ENCODE peak calls at places on chromosomes 2 and 18, in eight cellular contexts. One of them, this sample, is unnamed.
A peak's percentile ranks its signal among the peaks of the same experiment; 100 is the strongest.

GRCh38 chr2:10519067-10519740 is 71.1 kb upstream of the ODC1 start:
- DNase-seq in esophagus squamous epithelium: no peak
- DNase-seq in prostate gland: no peak
- DNase-seq in breast epithelium: no peak
- DNase-seq in sigmoid colon: peak; percentile 46
- DNase-seq in tibial nerve: no peak
- DNase-seq in HCT116: no peak
- DNase-seq in ovary: no peak
- DNase-seq in this sample: no peak

GRCh38 chr2:162072976-162073775 is 839 bp downstream of the DPP4 start:
- DNase-seq in sigmoid colon: peak; percentile 66
- DNase-seq in prostate gland: peak; percentile 11
- DNase-seq in esophagus squamous epithelium: no peak
- DNase-seq in tibial nerve: no peak
- DNase-seq in breast epithelium: no peak
- DNase-seq in ovary: peak; percentile 17
- DNase-seq in HCT116: no peak
- DNase-seq in this sample: no peak

GRCh38 chr2:161265874-161266273 is 42.4 kb upstream of the PSMD14 start:
- DNase-seq in tibial nerve: no peak
- DNase-seq in ovary: no peak
- DNase-seq in esophagus squamous epithelium: no peak
- DNase-seq in prostate gland: no peak
- DNase-seq in breast epithelium: no peak
- DNase-seq in HCT116: no peak
- DNase-seq in sigmoid colon: no peak
- DNase-seq in this sample: no peak

GRCh38 chr18:45664824-45665763 is 49.8 kb downstream of the SLC14A2 start:
- DNase-seq in sigmoid colon: no peak
- DNase-seq in tibial nerve: peak; percentile 47
- DNase-seq in HCT116: peak; percentile 37
- DNase-seq in breast epithelium: peak; percentile 31
- DNase-seq in ovary: peak; percentile 24
- DNase-seq in prostate gland: peak; percentile 47
- DNase-seq in esophagus squamous epithelium: peak; percentile 6
- DNase-seq in this sample: peak; percentile 53

GRCh38 chr2:104794416-104794815 is 59.5 kb upstream of the POU3F3 start:
- DNase-seq in HCT116: no peak
- DNase-seq in esophagus squamous epithelium: no peak
- DNase-seq in breast epithelium: no peak
- DNase-seq in ovary: no peak
- DNase-seq in tibial nerve: no peak
- DNase-seq in sigmoid colon: no peak
- DNase-seq in prostate gland: no peak
- DNase-seq in this sample: no peak

GRCh38 chr18:76670564-76671288 is 151.6 kb upstream of the ZNF236 start:
- DNase-seq in esophagus squamous epithelium: no peak
- DNase-seq in ovary: peak; percentile 64
- DNase-seq in HCT116: no peak
- DNase-seq in sigmoid colon: peak; percentile 73
- DNase-seq in tibial nerve: peak; percentile 27
- DNase-seq in prostate gland: no peak
- DNase-seq in breast epithelium: no peak
- DNase-seq in this sample: no peak

GRCh38 chr2:28231110-28231621 is 161.5 kb upstream of the FOSL2 start:
- DNase-seq in ovary: no peak
- DNase-seq in sigmoid colon: no peak
- DNase-seq in HCT116: no peak
- DNase-seq in tibial nerve: no peak
- DNase-seq in breast epithelium: no peak
- DNase-seq in prostate gland: no peak
- DNase-seq in esophagus squamous epithelium: no peak
- DNase-seq in this sample: no peak

GRCh38 chr2:195842932-195843331 is 185.9 kb downstream of the SLC39A10 start:
- DNase-seq in breast epithelium: no peak
- DNase-seq in prostate gland: no peak
- DNase-seq in esophagus squamous epithelium: no peak
- DNase-seq in ovary: no peak
- DNase-seq in tibial nerve: no peak
- DNase-seq in sigmoid colon: no peak
- DNase-seq in HCT116: no peak
- DNase-seq in this sample: no peak

GRCh38 chr2:126643431-126643830 is 12.5 kb upstream of the GYPC start:
- DNase-seq in prostate gland: no peak
- DNase-seq in ovary: no peak
- DNase-seq in HCT116: no peak
- DNase-seq in tibial nerve: no peak
- DNase-seq in breast epithelium: no peak
- DNase-seq in sigmoid colon: no peak
- DNase-seq in esophagus squamous epithelium: no peak
- DNase-seq in this sample: no peak

GRCh38 chr2:126643972-126644371 is 12.0 kb upstream of the GYPC start:
- DNase-seq in tibial nerve: no peak
- DNase-seq in ovary: no peak
- DNase-seq in prostate gland: no peak
- DNase-seq in sigmoid colon: no peak
- DNase-seq in breast epithelium: no peak
- DNase-seq in HCT116: no peak
- DNase-seq in esophagus squamous epithelium: no peak
- DNase-seq in this sample: no peak

GRCh38 chr2:126645211-126645618 is 10.7 kb upstream of the GYPC start:
- DNase-seq in esophagus squamous epithelium: no peak
- DNase-seq in tibial nerve: no peak
- DNase-seq in prostate gland: no peak
- DNase-seq in breast epithelium: no peak
- DNase-seq in sigmoid colon: no peak
- DNase-seq in HCT116: no peak
- DNase-seq in ovary: no peak
- DNase-seq in this sample: no peak

GRCh38 chr2:126642031-126642430 is 13.9 kb upstream of the GYPC start:
- DNase-seq in ovary: no peak
- DNase-seq in HCT116: no peak
- DNase-seq in sigmoid colon: no peak
- DNase-seq in prostate gland: no peak
- DNase-seq in esophagus squamous epithelium: no peak
- DNase-seq in tibial nerve: no peak
- DNase-seq in breast epithelium: no peak
- DNase-seq in this sample: no peak

DNA sequence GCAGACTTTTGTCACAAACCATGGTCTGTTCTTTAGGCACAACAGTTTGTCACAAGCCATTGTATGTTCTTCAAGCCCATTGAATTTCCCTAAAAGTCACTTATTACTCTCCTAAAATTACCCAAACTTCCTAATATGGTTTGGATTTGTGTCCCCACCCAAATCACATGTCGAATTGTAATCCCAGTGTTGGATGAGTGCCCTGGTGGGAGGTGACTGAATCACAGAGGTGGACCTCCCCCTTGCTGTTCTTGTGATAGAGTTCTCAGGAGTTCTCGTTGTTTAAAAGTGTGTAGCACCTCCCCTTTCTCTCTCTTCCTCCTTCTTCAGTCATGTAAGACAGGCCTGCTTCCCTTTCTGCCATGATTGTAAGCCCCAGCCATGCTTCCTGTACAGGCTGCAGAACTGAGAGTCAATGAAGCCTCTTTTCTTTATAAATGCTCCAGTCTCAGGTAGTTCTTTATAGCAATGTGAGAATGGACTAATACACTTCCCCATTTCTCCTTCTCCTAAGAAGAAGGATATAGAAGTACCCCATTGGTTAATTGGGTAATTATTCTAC is 11.2 kb upstream of the GYPC start:
- DNase-seq in prostate gland: no peak
- DNase-seq in HCT116: no peak
- DNase-seq in ovary: no peak
- DNase-seq in sigmoid colon: no peak
- DNase-seq in tibial nerve: no peak
- DNase-seq in esophagus squamous epithelium: no peak
- DNase-seq in breast epithelium: no peak
- DNase-seq in this sample: no peak
- TF ChIP-seq POLR2A in prostate gland: no peak
- TF ChIP-seq POLR2A in HCT116: no peak
- TF ChIP-seq POLR2A in ovary: no peak
- TF ChIP-seq POLR2A in sigmoid colon: no peak
- TF ChIP-seq POLR2A in tibial nerve: no peak
- TF ChIP-seq POLR2A in esophagus squamous epithelium: no peak
- TF ChIP-seq POLR2A in breast epithelium: no peak
- TF ChIP-seq POLR2A in this sample: no peak

DNA sequence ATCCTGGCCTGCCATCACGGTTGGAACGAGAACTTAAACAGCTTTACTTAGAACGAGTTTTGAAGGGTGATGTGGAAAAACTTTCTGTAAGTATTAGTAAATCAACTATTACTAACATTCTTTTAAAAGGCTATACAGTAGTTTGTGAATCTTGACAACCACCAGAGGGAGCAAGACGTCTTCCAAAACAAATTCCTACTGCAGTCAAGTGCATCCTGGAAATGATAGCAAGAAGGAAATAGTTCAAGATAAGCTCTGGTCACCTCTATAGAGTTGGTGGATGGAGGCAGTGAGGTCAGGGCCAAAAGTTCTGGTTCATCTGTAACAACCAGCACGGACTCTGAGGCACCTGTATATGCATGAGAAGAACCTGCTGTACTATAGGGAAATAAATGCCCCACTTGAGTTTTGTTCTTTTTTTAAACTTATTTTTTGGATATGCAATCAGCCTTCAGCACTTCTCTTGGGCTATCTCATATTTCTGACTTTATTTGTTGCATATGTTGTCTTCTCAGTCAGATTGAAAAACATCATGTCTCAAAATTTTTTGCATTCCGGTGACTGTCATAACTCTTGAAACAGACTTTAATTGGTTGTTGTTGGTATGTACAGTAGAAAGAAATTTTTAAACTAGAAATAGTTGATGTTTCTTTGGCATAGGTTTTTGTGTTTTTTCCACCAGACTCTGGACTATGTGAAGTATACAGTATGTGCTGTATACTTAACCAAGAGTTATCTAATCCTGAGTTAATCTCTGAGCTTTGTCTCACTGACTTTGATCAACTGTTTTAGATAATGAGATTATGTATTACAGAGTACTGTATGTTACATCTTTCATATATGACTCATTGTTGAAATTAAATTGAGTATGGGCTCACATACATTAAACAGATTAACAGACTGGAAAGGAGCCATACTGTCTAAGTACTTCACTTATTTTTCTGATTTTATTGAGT is 37.7 kb downstream of the ACTR2 start:
- DNase-seq in tibial nerve: no peak
- DNase-seq in ovary: no peak
- DNase-seq in breast epithelium: no peak
- DNase-seq in sigmoid colon: no peak
- DNase-seq in prostate gland: peak; percentile 66
- DNase-seq in HCT116: peak; percentile 78
- DNase-seq in esophagus squamous epithelium: no peak
- DNase-seq in this sample: no peak
- TF ChIP-seq POLR2A in tibial nerve: no peak
- TF ChIP-seq POLR2A in ovary: no peak
- TF ChIP-seq POLR2A in breast epithelium: no peak
- TF ChIP-seq POLR2A in sigmoid colon: no peak
- TF ChIP-seq POLR2A in prostate gland: no peak
- TF ChIP-seq POLR2A in HCT116: no peak
- TF ChIP-seq POLR2A in esophagus squamous epithelium: no peak
- TF ChIP-seq POLR2A in this sample: no peak

GRCh38 chr2:55420901-55421300 is 1.2 kb upstream of the CCDC88A start:
- DNase-seq in ovary: no peak
- DNase-seq in tibial nerve: no peak
- DNase-seq in breast epithelium: no peak
- DNase-seq in sigmoid colon: no peak
- DNase-seq in esophagus squamous epithelium: no peak
- DNase-seq in prostate gland: no peak
- DNase-seq in HCT116: no peak
- DNase-seq in this sample: no peak

GRCh38 chr2:55420244-55420713 is 623 bp upstream of the CCDC88A start:
- DNase-seq in breast epithelium: no peak
- DNase-seq in HCT116: no peak
- DNase-seq in ovary: no peak
- DNase-seq in prostate gland: no peak
- DNase-seq in tibial nerve: no peak
- DNase-seq in esophagus squamous epithelium: no peak
- DNase-seq in sigmoid colon: no peak
- DNase-seq in this sample: no peak

GRCh38 chr2:55418512-55419235 is 982 bp downstream of the CCDC88A start:
- DNase-seq in breast epithelium: no peak
- DNase-seq in sigmoid colon: no peak
- DNase-seq in prostate gland: no peak
- DNase-seq in tibial nerve: no peak
- DNase-seq in esophagus squamous epithelium: no peak
- DNase-seq in ovary: no peak
- DNase-seq in HCT116: no peak
- DNase-seq in this sample: no peak

GRCh38 chr2:55419236-55419513 is 481 bp downstream of the CCDC88A start:
- DNase-seq in ovary: no peak
- DNase-seq in tibial nerve: no peak
- DNase-seq in breast epithelium: no peak
- DNase-seq in HCT116: no peak
- DNase-seq in prostate gland: peak; percentile 12
- DNase-seq in esophagus squamous epithelium: no peak
- DNase-seq in sigmoid colon: no peak
- DNase-seq in this sample: no peak

GRCh38 chr2:55419514-55420243 is at the start of gene CCDC88A:
- DNase-seq in prostate gland: peak; percentile 90
- DNase-seq in HCT116: peak; percentile 91
- DNase-seq in breast epithelium: peak; percentile 89
- DNase-seq in sigmoid colon: peak; percentile 98
- DNase-seq in ovary: peak; percentile 97
- DNase-seq in tibial nerve: peak; percentile 89
- DNase-seq in esophagus squamous epithelium: peak; percentile 69
- DNase-seq in this sample: peak; percentile 69
- TF ChIP-seq POLR2A in prostate gland: no peak
- TF ChIP-seq POLR2A in HCT116: peak; percentile 89
- TF ChIP-seq POLR2A in breast epithelium: peak; percentile 51
- TF ChIP-seq POLR2A in sigmoid colon: peak; percentile 52
- TF ChIP-seq POLR2A in ovary: peak; percentile 63
- TF ChIP-seq POLR2A in tibial nerve: peak; percentile 78
- TF ChIP-seq POLR2A in esophagus squamous epithelium: peak; percentile 88
- TF ChIP-seq POLR2A in this sample: peak; percentile 52

DNA sequence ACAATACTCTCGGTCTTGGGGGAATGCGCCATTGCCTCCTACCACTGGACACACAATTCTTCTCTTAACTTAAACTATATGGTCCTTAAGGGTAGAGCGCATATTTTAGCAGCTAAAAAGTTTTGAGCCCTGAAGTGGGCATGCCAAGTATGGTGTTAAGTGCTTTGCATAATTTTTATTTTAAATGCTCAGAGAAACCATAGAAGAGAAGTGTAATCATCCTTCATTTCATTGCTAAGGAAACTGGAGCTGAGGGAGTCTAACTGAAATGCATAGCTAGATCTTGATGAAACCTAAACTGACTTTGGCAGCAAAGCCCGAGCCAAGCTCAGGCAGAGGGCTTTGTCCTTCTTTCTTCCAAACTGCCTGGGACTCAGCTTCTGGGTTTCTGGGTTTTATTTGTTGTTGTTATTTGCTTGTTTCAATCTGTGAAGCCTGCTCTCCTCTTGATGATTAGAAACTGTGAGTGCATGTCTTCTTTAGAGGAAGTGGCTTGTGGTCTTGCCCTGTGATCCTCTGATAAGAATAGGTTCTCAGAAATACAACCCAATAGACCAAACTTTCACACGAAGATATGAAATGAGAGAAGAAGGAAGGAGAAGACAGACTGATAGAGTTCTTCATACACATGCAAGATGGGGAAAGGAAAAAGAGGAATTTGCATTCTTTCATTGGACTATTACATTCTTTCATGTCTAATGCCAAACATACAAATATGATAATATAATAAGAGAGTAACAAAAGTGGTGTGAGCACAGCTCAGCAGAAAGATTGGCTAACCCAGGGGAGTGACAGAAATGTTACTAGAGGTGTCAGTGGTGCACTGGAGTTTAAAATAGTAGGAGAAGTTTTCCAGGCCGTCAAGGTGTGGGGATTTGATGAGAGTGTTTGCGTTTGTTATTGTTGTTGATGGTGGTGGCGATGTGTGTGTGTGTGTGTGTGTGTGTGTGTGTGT is 7.5 kb upstream of the RNF144A start:
- DNase-seq in ovary: no peak
- DNase-seq in breast epithelium: no peak
- DNase-seq in sigmoid colon: no peak
- DNase-seq in tibial nerve: no peak
- DNase-seq in prostate gland: no peak
- DNase-seq in HCT116: no peak
- DNase-seq in esophagus squamous epithelium: no peak
- DNase-seq in this sample: no peak
- TF ChIP-seq POLR2A in ovary: no peak
- TF ChIP-seq POLR2A in breast epithelium: no peak
- TF ChIP-seq POLR2A in sigmoid colon: no peak
- TF ChIP-seq POLR2A in tibial nerve: no peak
- TF ChIP-seq POLR2A in prostate gland: no peak
- TF ChIP-seq POLR2A in HCT116: no peak
- TF ChIP-seq POLR2A in esophagus squamous epithelium: no peak
- TF ChIP-seq POLR2A in this sample: no peak